ENCODE peak calls at places on chromosome 14, in six cellular contexts. W, T, U, G, J and I are unnamed samples.
A peak's percentile ranks its signal among the peaks of the same experiment; 100 is the strongest.

GRCh38 chr14:52395728-52396127 is 81.6 kb downstream of the PTGER2 start:
- DNase-seq in W (peak; percentile 7), T (no peak), U (no peak), G (no peak), J (no peak), I (no peak)

GRCh38 chr14:96363751-96364336 is 518 bp downstream of the GSKIP start:
- DNase-seq in W (peak; percentile 71), T (peak; percentile 61), U (peak; percentile 28), G (no peak), J (peak; percentile 8), I (peak; percentile 76)

GRCh38 chr14:96105089-96105920 is 66.1 kb downstream of the C14orf132 start:
- DNase-seq in W (no peak), T (no peak), U (no peak), G (no peak), J (no peak), I (peak; percentile 45)

GRCh38 chr14:23545740-23546411 is 5.7 kb downstream of the ZFHX2 start:
- DNase-seq in W (no peak), T (no peak), U (no peak), G (no peak), J (no peak), I (no peak)

GRCh38 chr14:89855961-89856360 is 98.6 kb downstream of the EFCAB11 start:
- DNase-seq in W (no peak), T (peak; percentile 85), U (no peak), G (no peak), J (no peak), I (peak; percentile 86)

GRCh38 chr14:26896447-26896846 is 298.6 kb upstream of the NOVA1 start:
- DNase-seq in W (peak; percentile 13), T (no peak), U (no peak), G (no peak), J (no peak), I (peak; percentile 70)

GRCh38 chr14:25069889-25070288 is 19.9 kb upstream of the STXBP6 start:
- DNase-seq in W (no peak), T (no peak), U (no peak), G (no peak), J (no peak), I (no peak)

GRCh38 chr14:104319489-104320241 is 181.3 kb downstream of the KIF26A start:
- DNase-seq in W (no peak), T (no peak), U (no peak), G (no peak), J (no peak), I (no peak)

GRCh38 chr14:73312697-73313096 is 75.4 kb downstream of the PAPLN start:
- DNase-seq in W (no peak), T (no peak), U (no peak), G (no peak), J (no peak), I (no peak)

GRCh38 chr14:30193791-30194407 is 266.3 kb upstream of the PRKD1 start:
- DNase-seq in W (no peak), T (peak; percentile 94), U (no peak), G (no peak), J (no peak), I (peak; percentile 94)

GRCh38 chr14:104109731-104110361 is 24.3 kb downstream of the ASPG start:
- DNase-seq in W (no peak), T (no peak), U (peak; percentile 12), G (no peak), J (no peak), I (no peak)

GRCh38 chr14:24058260-24058950 is 6.6 kb downstream of the CARMIL3 start:
- DNase-seq in W (peak; percentile 91), T (peak; percentile 72), U (no peak), G (no peak), J (no peak), I (peak; percentile 86)

GRCh38 chr14:32022525-32022924 is 54.6 kb upstream of the ARHGAP5 start:
- DNase-seq in W (no peak), T (no peak), U (no peak), G (no peak), J (no peak), I (no peak)

GRCh38 chr14:75906680-75907280 is 75.0 kb downstream of the TGFB3 start:
- DNase-seq in W (peak; percentile 69), T (peak; percentile 60), U (peak; percentile 56), G (peak; percentile 32), J (peak; percentile 27), I (peak; percentile 80)

GRCh38 chr14:89628521-89628920 is 211.5 kb upstream of the FOXN3 start:
- DNase-seq in W (no peak), T (no peak), U (no peak), G (no peak), J (no peak), I (no peak)

GRCh38 chr14:96198430-96199133 is 6.1 kb upstream of the BDKRB2 start:
- DNase-seq in W (no peak), T (no peak), U (no peak), G (no peak), J (no peak), I (no peak)

GRCh38 chr14:22910916-22911315 is 8.0 kb downstream of the RBM23 start:
- DNase-seq in W (no peak), T (no peak), U (no peak), G (no peak), J (no peak), I (no peak)

GRCh38 chr14:58426819-58427288 is 477 bp downstream of the TIMM9 start:
- DNase-seq in W (peak; percentile 58), T (peak; percentile 74), U (peak; percentile 37), G (peak; percentile 31), J (peak; percentile 35), I (peak; percentile 72)

GRCh38 chr14:105358140-105358846 is 40.0 kb upstream of the TEX22 start:
- DNase-seq in W (no peak), T (no peak), U (no peak), G (no peak), J (no peak), I (no peak)

GRCh38 chr14:32085845-32086383 is 8.8 kb downstream of the ARHGAP5 start:
- DNase-seq in W (no peak), T (no peak), U (no peak), G (no peak), J (no peak), I (no peak)

GRCh38 chr14:96303981-96304380 is 48.0 kb downstream of the BDKRB1 start:
- DNase-seq in W (no peak), T (no peak), U (no peak), G (no peak), J (no peak), I (peak; percentile 5)

GRCh38 chr14:64910847-64911495 is 3.3 kb upstream of the CHURC1 start:
- DNase-seq in W (no peak), T (peak; percentile 33), U (no peak), G (no peak), J (no peak), I (peak; percentile 78)